ENCODE peak calls at places on chromosomes 13 and 19, in four cellular contexts. One of them, this sample, is unnamed.

GRCh38 chr13:110397445-110397844 is 90.4 kb downstream of the COL4A2 start:
- DNase-seq in NCI-H1930: no peak
- DNase-seq in neural crest cell: no peak
- DNase-seq in EL: peak; percentile 62
- DNase-seq in this sample: no peak

GRCh38 chr19:35693422-35693821 is 10.9 kb upstream of the ZBTB32 start:
- DNase-seq in neural crest cell: no peak
- DNase-seq in NCI-H1930: no peak
- DNase-seq in EL: no peak
- DNase-seq in this sample: no peak

GRCh38 chr13:52809310-52809769 is 39.1 kb downstream of the PCDH8 start:
- DNase-seq in neural crest cell: peak; percentile 73
- DNase-seq in EL: peak; percentile 70
- DNase-seq in NCI-H1930: peak; percentile 64
- DNase-seq in this sample: no peak

GRCh38 chr13:57739089-57739488 is 107.5 kb downstream of the PCDH17 start:
- DNase-seq in NCI-H1930: no peak
- DNase-seq in EL: no peak
- DNase-seq in neural crest cell: no peak
- DNase-seq in this sample: no peak

GRCh38 chr13:55516610-55517009 is 1624.1 kb upstream of the PRR20A start:
- DNase-seq in NCI-H1930: no peak
- DNase-seq in neural crest cell: no peak
- DNase-seq in EL: no peak
- DNase-seq in this sample: no peak

GRCh38 chr19:56217039-56217949 is 15.2 kb downstream of the ZSCAN5C start:
- DNase-seq in NCI-H1930: no peak
- DNase-seq in EL: peak; percentile 35
- DNase-seq in neural crest cell: no peak
- DNase-seq in this sample: no peak

GRCh38 chr13:102289606-102290005 is 112.2 kb downstream of the FGF14 start:
- DNase-seq in EL: no peak
- DNase-seq in NCI-H1930: no peak
- DNase-seq in neural crest cell: no peak
- DNase-seq in this sample: no peak

GRCh38 chr13:74288361-74288911 is 154.2 kb upstream of the KLF12 start:
- DNase-seq in NCI-H1930: no peak
- DNase-seq in neural crest cell: peak; percentile 14
- DNase-seq in EL: peak; percentile 8
- DNase-seq in this sample: peak; percentile 2

GRCh38 chr19:13404236-13404635 is 102.0 kb downstream of the CACNA1A start:
- DNase-seq in NCI-H1930: no peak
- DNase-seq in neural crest cell: no peak
- DNase-seq in EL: no peak
- DNase-seq in this sample: no peak

GRCh38 chr19:38180071-38180470 is 44.0 kb downstream of the DPF1 start:
- DNase-seq in neural crest cell: no peak
- DNase-seq in EL: no peak
- DNase-seq in NCI-H1930: no peak
- DNase-seq in this sample: no peak

GRCh38 chr19:43527860-43528622 is 1.0 kb upstream of the ETHE1 start:
- DNase-seq in EL: peak; percentile 20
- DNase-seq in neural crest cell: no peak
- DNase-seq in NCI-H1930: no peak
- DNase-seq in this sample: no peak

GRCh38 chr13:110137677-110138008 is 169.3 kb downstream of the COL4A1 start:
- DNase-seq in neural crest cell: no peak
- DNase-seq in EL: no peak
- DNase-seq in NCI-H1930: peak; percentile 70
- DNase-seq in this sample: no peak

GRCh38 chr13:68490594-68490993 is 1260.5 kb upstream of the PCDH9 start:
- DNase-seq in NCI-H1930: no peak
- DNase-seq in EL: no peak
- DNase-seq in neural crest cell: no peak
- DNase-seq in this sample: no peak

GRCh38 chr13:109700176-109700575 is 86.2 kb downstream of the IRS2 start:
- DNase-seq in EL: peak; percentile 62
- DNase-seq in neural crest cell: no peak
- DNase-seq in NCI-H1930: no peak
- DNase-seq in this sample: no peak

GRCh38 chr13:45783346-45784043 is 68.1 kb downstream of the SIAH3 start:
- DNase-seq in EL: no peak
- DNase-seq in neural crest cell: no peak
- DNase-seq in NCI-H1930: no peak
- DNase-seq in this sample: no peak

GRCh38 chr13:22903925-22904324 is 276.9 kb upstream of the SGCG start:
- DNase-seq in neural crest cell: no peak
- DNase-seq in NCI-H1930: no peak
- DNase-seq in EL: no peak
- DNase-seq in this sample: no peak

GRCh38 chr13:113785051-113786010 is 26.3 kb downstream of the TMEM255B start:
- DNase-seq in NCI-H1930: no peak
- DNase-seq in EL: peak; percentile 98
- DNase-seq in neural crest cell: no peak
- DNase-seq in this sample: no peak

This sample was measured in effector memory CD4-positive, alpha-beta T cell.